ENCODE peak calls at places on chromosome 11, in nine cellular contexts. P, X, U, J, E, B, I, N and K are unnamed samples.

GRCh38 chr11:123616505-123617198 is 37.8 kb downstream of the SCN3B start:
- DNase-seq in P (no peak), X (peak), U (no peak), J (peak), E (no peak), B (no peak), I (peak), N (no peak), K (no peak)

GRCh38 chr11:83865636-83866461 is 579.7 kb upstream of the CCDC90B start:
- DNase-seq in P (no peak), X (no peak), U (no peak), J (no peak), E (no peak), B (no peak), I (peak), N (no peak), K (no peak)

GRCh38 chr11:43576834-43577521 is 103.6 kb upstream of the HSD17B12 start:
- DNase-seq in P (no peak), X (no peak), U (peak), J (no peak), E (peak), B (peak), I (peak), N (no peak), K (no peak)

GRCh38 chr11:121393855-121394254 is 58.3 kb upstream of the SORL1 start:
- DNase-seq in P (no peak), X (no peak), U (no peak), J (no peak), E (no peak), B (no peak), I (no peak), N (no peak), K (no peak)

GRCh38 chr11:111206472-111206871 is 39.1 kb upstream of the POU2AF2 start:
- DNase-seq in P (no peak), X (no peak), U (no peak), J (no peak), E (no peak), B (no peak), I (peak), N (no peak), K (no peak)

GRCh38 chr11:910589-911030 is at the start of gene CHID1:
- DNase-seq in P (peak), X (peak), U (peak), J (peak), E (peak), B (peak), I (peak), N (peak), K (peak)

GRCh38 chr11:45371251-45371749 is 85.2 kb upstream of the SYT13 start:
- DNase-seq in P (peak), X (peak), U (peak), J (no peak), E (peak), B (peak), I (peak), N (peak), K (no peak)

GRCh38 chr11:58067685-58068084 is 36.9 kb downstream of the OR6Q1 start:
- DNase-seq in P (no peak), X (no peak), U (no peak), J (no peak), E (no peak), B (no peak), I (no peak), N (no peak), K (no peak)

GRCh38 chr11:91219501-91219900 is 996.7 kb upstream of the CHORDC1 start:
- DNase-seq in P (no peak), X (no peak), U (no peak), J (no peak), E (no peak), B (no peak), I (peak), N (no peak), K (no peak)

GRCh38 chr11:69981119-69981770 is 96.9 kb upstream of the ANO1 start:
- DNase-seq in P (no peak), X (no peak), U (no peak), J (no peak), E (no peak), B (no peak), I (no peak), N (no peak), K (no peak)

GRCh38 chr11:20770421-20770935 is 101.1 kb downstream of the NELL1 start:
- DNase-seq in P (no peak), X (no peak), U (no peak), J (no peak), E (no peak), B (no peak), I (no peak), N (no peak), K (no peak)

GRCh38 chr11:75330279-75330678 is 21.2 kb downstream of the ARRB1 start:
- DNase-seq in P (no peak), X (no peak), U (no peak), J (no peak), E (no peak), B (no peak), I (no peak), N (no peak), K (no peak)

GRCh38 chr11:126484266-126484665 is 128.8 kb downstream of the ST3GAL4 start:
- DNase-seq in P (no peak), X (no peak), U (no peak), J (no peak), E (no peak), B (no peak), I (peak), N (no peak), K (no peak)

GRCh38 chr11:83895516-83895915 is 609.3 kb upstream of the CCDC90B start:
- DNase-seq in P (no peak), X (no peak), U (no peak), J (no peak), E (no peak), B (no peak), I (no peak), N (no peak), K (no peak)

GRCh38 chr11:115927823-115928329 is 423.7 kb upstream of the CADM1 start:
- DNase-seq in P (no peak), X (no peak), U (peak), J (no peak), E (no peak), B (no peak), I (no peak), N (no peak), K (no peak)

GRCh38 chr11:70738661-70739060 is 340.3 kb downstream of the CTTN start:
- DNase-seq in P (no peak), X (no peak), U (no peak), J (peak), E (no peak), B (no peak), I (no peak), N (no peak), K (no peak)

GRCh38 chr11:3178349-3178748 is 13.2 kb upstream of the OSBPL5 start:
- DNase-seq in P (no peak), X (no peak), U (no peak), J (no peak), E (no peak), B (no peak), I (peak), N (no peak), K (no peak)

GRCh38 chr11:72491001-72491400 is 56.7 kb upstream of the CLPB start:
- DNase-seq in P (no peak), X (no peak), U (no peak), J (no peak), E (no peak), B (no peak), I (no peak), N (no peak), K (no peak)